ENCODE peak calls at places on chromosomes 12 and 14, in eight cellular contexts. H is CD8-positive, alpha-beta T cell; E is aorta; Z is kidney epithelial cell; I is cardiac muscle cell; P is spleen; L is GM23248; K is BJ. F is an unnamed sample.

GRCh38 chr14:87108726-87109125 is 884.3 kb downstream of the GALC start:
- DNase-seq in E (no peak), I (no peak), L (peak), Z (peak), K (peak), P (no peak), H (no peak), F (peak)

GRCh38 chr14:53619625-53620324 is 336.9 kb downstream of the BMP4 start:
- DNase-seq in K (peak), P (no peak), H (no peak), Z (no peak), I (no peak), E (no peak), L (peak), F (peak)

GRCh38 chr12:108606492-108606891 is 8.6 kb upstream of the TMEM119 start:
- DNase-seq in H (no peak), K (no peak), E (no peak), P (no peak), L (no peak), I (no peak), Z (no peak), F (no peak)

GRCh38 chr12:116813271-116814041 is 67.8 kb downstream of the HRK start:
- DNase-seq in Z (peak), E (no peak), P (no peak), L (no peak), I (no peak), K (no peak), H (no peak), F (no peak)

GRCh38 chr14:100450736-100451135 is 127.6 kb downstream of the SLC25A47 start:
- DNase-seq in K (no peak), L (no peak), P (no peak), H (no peak), E (no peak), I (no peak), Z (no peak), F (no peak)

GRCh38 chr14:39365354-39365753 is 66.9 kb downstream of the FBXO33 start:
- DNase-seq in K (no peak), L (no peak), Z (no peak), E (no peak), H (no peak), I (no peak), P (no peak), F (no peak)

GRCh38 chr12:29238822-29239291 is 89.8 kb downstream of the FAR2 start:
- DNase-seq in E (no peak), Z (peak), H (no peak), K (no peak), I (no peak), L (no peak), P (no peak), F (peak)

GRCh38 chr14:68211886-68212285 is 392.3 kb downstream of the RAD51B start:
- DNase-seq in K (no peak), P (no peak), L (no peak), I (no peak), E (no peak), Z (no peak), H (no peak), F (no peak)

GRCh38 chr14:59529189-59529588 is 44.9 kb downstream of the JKAMP start:
- DNase-seq in P (no peak), K (no peak), H (no peak), E (no peak), L (no peak), I (no peak), Z (no peak), F (no peak)

GRCh38 chr14:95770777-95771176 is 56.9 kb upstream of the TCL1A start:
- DNase-seq in H (no peak), I (no peak), P (no peak), L (peak), E (no peak), K (no peak), Z (no peak), F (no peak)

GRCh38 chr12:13435535-13435934 is 239.0 kb downstream of the EMP1 start:
- DNase-seq in I (no peak), K (no peak), E (no peak), L (no peak), Z (no peak), H (no peak), P (no peak), F (no peak)

GRCh38 chr12:112420740-112421139 is 2.0 kb downstream of the PTPN11 start:
- DNase-seq in P (no peak), E (no peak), H (no peak), L (no peak), I (no peak), Z (no peak), K (no peak), F (no peak)

GRCh38 chr14:99186956-99187690 is 84.9 kb downstream of the BCL11B start:
- DNase-seq in I (no peak), H (peak), P (no peak), E (no peak), Z (no peak), L (no peak), K (no peak), F (no peak)

GRCh38 chr14:99189201-99189801 is 82.7 kb downstream of the BCL11B start:
- DNase-seq in Z (no peak), E (no peak), P (peak), L (peak), K (no peak), H (peak), I (no peak), F (no peak)

GRCh38 chr14:99187858-99188257 is 84.1 kb downstream of the BCL11B start:
- DNase-seq in K (no peak), I (no peak), P (no peak), E (no peak), Z (no peak), L (no peak), H (peak), F (no peak)

GRCh38 chr14:99190696-99191662 is 81.0 kb downstream of the BCL11B start:
- DNase-seq in I (no peak), E (no peak), H (peak), K (no peak), Z (no peak), L (no peak), P (peak), F (no peak)

DNA sequence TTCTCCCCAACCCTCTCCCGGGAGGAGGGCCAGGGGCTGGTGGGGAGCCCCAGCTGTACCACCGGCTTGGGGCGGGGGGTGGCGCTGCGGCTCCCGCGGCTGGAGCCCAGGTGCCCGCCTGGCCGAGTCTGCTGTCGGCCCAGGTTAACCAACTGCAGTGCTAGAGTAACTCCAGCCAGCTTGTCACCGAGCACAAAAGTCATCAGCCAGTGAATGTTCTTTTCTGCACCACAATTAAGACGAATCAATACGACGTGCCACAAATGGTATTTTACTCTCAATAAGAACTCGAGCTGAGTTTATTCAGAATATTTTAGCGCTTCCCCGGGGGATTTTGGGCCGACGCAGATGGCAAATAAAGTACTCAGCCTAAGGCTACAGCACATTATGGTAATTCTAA is 83.3 kb downstream of the BCL11B start:
- DNase-seq in I (peak), P (no peak), L (no peak), E (no peak), H (peak), K (no peak), Z (no peak), F (no peak)
- H3K4me3 ChIP-seq in I (no peak), P (no peak), L (no peak), E (no peak), H (peak), K (no peak), Z (no peak), F (no peak)

DNA sequence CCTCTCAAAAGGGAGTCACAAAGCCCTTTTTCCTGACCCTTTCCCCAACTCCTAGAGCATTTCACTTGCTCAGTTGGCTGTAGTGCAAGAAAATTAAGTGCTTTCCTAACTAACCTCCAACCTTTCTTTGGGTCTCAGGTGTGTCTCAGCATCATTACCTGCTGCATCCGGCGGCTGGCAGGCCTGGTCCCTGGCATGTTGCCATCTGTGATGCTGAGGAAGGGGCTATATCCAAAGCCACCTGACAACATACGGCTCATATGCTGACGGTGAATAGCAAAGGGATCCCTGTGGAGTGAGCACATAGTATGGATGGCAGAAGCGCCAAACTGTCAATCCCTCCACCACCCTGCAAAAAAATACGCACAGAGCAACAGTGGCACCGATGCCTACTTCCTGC is 1.2 kb downstream of the MLF2 start:
- DNase-seq in Z (no peak), E (peak), L (no peak), I (no peak), H (no peak), K (no peak), P (no peak), F (no peak)
- H3K4me3 ChIP-seq in Z (peak), E (no peak), L (peak), I (peak), H (no peak), K (peak), P (peak), F (peak)

DNA sequence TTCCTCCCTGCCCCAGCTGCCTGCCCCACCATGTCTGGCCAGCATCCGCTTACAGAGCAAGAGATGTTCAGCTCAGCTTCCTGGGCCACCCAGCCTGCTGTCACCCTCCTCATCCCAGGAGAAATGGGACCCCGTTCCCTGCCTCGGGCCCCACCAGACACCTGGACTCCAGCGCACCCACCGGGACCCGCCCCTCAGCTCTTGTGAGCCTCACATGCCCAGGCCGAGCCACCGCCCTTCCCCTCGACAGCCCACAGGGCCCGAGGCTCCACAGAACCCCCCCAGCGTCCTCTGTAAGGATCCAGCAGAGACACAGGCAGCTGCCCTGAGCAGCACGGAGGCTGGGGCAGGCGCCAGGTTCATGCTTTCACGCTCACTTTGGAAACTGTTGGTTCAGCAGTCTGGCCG is 18.4 kb upstream of the C14orf180 start:
- DNase-seq in Z (no peak), E (peak), K (no peak), I (no peak), H (no peak), L (no peak), P (no peak), F (no peak)
- H3K4me3 ChIP-seq in Z (no peak), E (no peak), K (no peak), I (no peak), H (no peak), L (no peak), P (no peak), F (no peak)

DNA sequence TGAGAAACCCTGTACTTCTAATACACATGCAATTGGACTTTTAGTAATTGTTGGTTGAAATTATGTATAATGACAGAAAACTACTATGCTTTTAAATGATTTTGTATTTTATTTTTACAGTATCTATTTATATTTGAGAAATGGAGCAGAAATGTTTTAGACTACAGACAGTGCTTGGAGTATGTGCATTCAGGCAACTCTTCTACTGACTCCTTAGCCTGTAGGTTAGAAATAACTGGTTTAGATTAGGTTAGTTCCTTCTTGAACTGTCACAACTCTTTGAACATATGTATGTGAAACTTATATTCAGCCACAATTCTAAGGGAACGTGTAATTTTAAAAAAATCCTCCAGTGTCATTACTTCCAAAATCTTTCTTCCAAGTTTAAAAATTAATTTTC is 1.7 kb downstream of the FGFR1OP2 start:
- DNase-seq in H (no peak), K (no peak), Z (no peak), E (no peak), I (no peak), L (peak), P (no peak), F (no peak)
- H3K4me3 ChIP-seq in H (peak), K (peak), Z (no peak), E (peak), I (peak), L (peak), P (peak), F (peak)

GRCh38 chr14:94499673-94500072 is 9.6 kb downstream of the SERPINA12 start:
- DNase-seq in P (no peak), Z (no peak), K (no peak), E (no peak), I (no peak), L (no peak), H (no peak), F (no peak)

GRCh38 chr14:94489336-94489735 is 13.3 kb upstream of the SERPINA9 start:
- DNase-seq in K (no peak), L (no peak), E (no peak), I (no peak), Z (no peak), H (no peak), P (no peak), F (no peak)

GRCh38 chr14:94498215-94498614 is 11.1 kb downstream of the SERPINA12 start:
- DNase-seq in Z (no peak), E (no peak), P (no peak), H (no peak), I (no peak), K (no peak), L (no peak), F (no peak)

GRCh38 chr14:94494085-94494484 is 15.2 kb downstream of the SERPINA12 start:
- DNase-seq in E (no peak), K (no peak), H (no peak), Z (no peak), I (no peak), P (no peak), L (no peak), F (no peak)
- H3K4me3 ChIP-seq in E (no peak), K (no peak), H (no peak), Z (no peak), I (no peak), P (no peak), L (no peak), F (no peak)

GRCh38 chr12:110284597-110284996 is 3.5 kb downstream of the ATP2A2 start:
- DNase-seq in P (no peak), Z (no peak), I (no peak), L (no peak), E (no peak), H (no peak), K (no peak), F (no peak)
- H3K4me3 ChIP-seq in P (no peak), Z (no peak), I (peak), L (peak), E (peak), H (no peak), K (peak), F (peak)

GRCh38 chr12:99066726-99067125 is 421.6 kb downstream of the APAF1 start:
- DNase-seq in K (no peak), Z (no peak), E (no peak), I (no peak), P (no peak), L (no peak), H (no peak), F (no peak)

GRCh38 chr12:99067171-99067785 is 422.2 kb downstream of the APAF1 start:
- DNase-seq in H (no peak), I (no peak), K (no peak), L (no peak), Z (no peak), P (no peak), E (no peak), F (no peak)

GRCh38 chr12:99069371-99069770 is 424.3 kb downstream of the APAF1 start:
- DNase-seq in L (no peak), Z (no peak), K (no peak), I (no peak), E (no peak), P (no peak), H (no peak), F (no peak)
- H3K4me3 ChIP-seq in L (no peak), Z (no peak), K (no peak), I (no peak), E (no peak), P (no peak), H (no peak), F (no peak)

F was measured in choroid plexus epithelial cell.